ENCODE peak calls at places on chromosomes 7 and 10, in seven cellular contexts. U is GM23248, A is GM23338, V is PC-3, R is HCT116, N is MM.1S, W is neural progenitor cell. Q is an unnamed sample.

GRCh38 chr10:71260622-71261325 is 48.4 kb downstream of the UNC5B start:
- DNase-seq in W (peak; percentile 60), R (peak; percentile 47), V (no peak), A (peak; percentile 70), U (peak; percentile 96), N (no peak), Q (peak; percentile 75)

GRCh38 chr7:158252837-158253669 is 334.6 kb downstream of the PTPRN2 start:
- DNase-seq in A (no peak), R (no peak), V (no peak), N (no peak), U (no peak), W (no peak), Q (no peak)

GRCh38 chr7:151822541-151823181 is 54.3 kb downstream of the PRKAG2 start:
- DNase-seq in W (no peak), U (no peak), R (no peak), V (no peak), A (no peak), N (no peak), Q (peak; percentile 54)

GRCh38 chr10:126302831-126303230 is 85.4 kb downstream of the ADAM12 start:
- DNase-seq in V (peak; percentile 4), W (peak; percentile 32), A (peak; percentile 16), N (no peak), U (peak; percentile 9), R (no peak), Q (no peak)

GRCh38 chr7:19117081-19117869 is at the start of gene TWIST1:
- DNase-seq in A (peak; percentile 88), W (peak; percentile 79), U (peak; percentile 98), R (no peak), N (peak; percentile 59), V (peak; percentile 77), Q (peak; percentile 88)

GRCh38 chr10:78455873-78456272 is 422.2 kb downstream of the RPS24 start:
- DNase-seq in U (no peak), N (no peak), A (no peak), V (no peak), R (no peak), W (no peak), Q (no peak)

GRCh38 chr7:54831644-54832095 is 72.7 kb upstream of the SEC61G start:
- DNase-seq in V (peak; percentile 95), R (peak; percentile 91), N (no peak), W (no peak), U (no peak), A (no peak), Q (no peak)

GRCh38 chr10:132737390-132738048 is 48.4 kb downstream of the NKX6-2 start:
- DNase-seq in V (no peak), N (no peak), R (no peak), W (no peak), U (no peak), A (no peak), Q (no peak)

GRCh38 chr10:59807629-59808620 is 54.7 kb upstream of the MRLN start:
- DNase-seq in U (no peak), R (no peak), W (no peak), V (no peak), A (no peak), N (no peak), Q (no peak)

GRCh38 chr7:129997285-129997684 is 44.5 kb upstream of the UBE2H start:
- DNase-seq in V (no peak), U (no peak), W (no peak), N (no peak), A (no peak), R (no peak), Q (no peak)

GRCh38 chr10:21724020-21724589 is 190.1 kb downstream of the MLLT10 start:
- DNase-seq in A (no peak), U (peak; percentile 24), W (no peak), N (no peak), V (no peak), R (no peak), Q (no peak)

GRCh38 chr10:110793887-110794286 is 77.8 kb upstream of the PDCD4 start:
- DNase-seq in U (no peak), V (no peak), N (no peak), W (no peak), R (no peak), A (no peak), Q (no peak)

GRCh38 chr7:28675429-28675828 is 263.1 kb downstream of the CREB5 start:
- DNase-seq in A (peak; percentile 46), V (no peak), W (peak; percentile 56), R (no peak), N (no peak), U (no peak), Q (no peak)

GRCh38 chr7:28671526-28671925 is 259.2 kb downstream of the CREB5 start:
- DNase-seq in R (no peak), V (no peak), N (no peak), U (no peak), A (no peak), W (no peak), Q (no peak)

GRCh38 chr7:28674359-28674782 is 262.1 kb downstream of the CREB5 start:
- DNase-seq in R (no peak), A (no peak), U (peak; percentile 9), V (peak; percentile 81), W (no peak), N (no peak), Q (peak; percentile 65)

GRCh38 chr7:28669329-28669728 is 257.0 kb downstream of the CREB5 start:
- DNase-seq in R (no peak), W (no peak), V (no peak), A (no peak), N (no peak), U (no peak), Q (no peak)

GRCh38 chr7:28672397-28672797 is 260.1 kb downstream of the CREB5 start:
- DNase-seq in U (no peak), V (no peak), N (no peak), R (no peak), A (peak; percentile 41), W (peak; percentile 75), Q (no peak)
- TF ChIP-seq EZH2phosphoT487 in U (no peak), V (no peak), N (no peak), R (no peak), A (no peak), W (no peak), Q (no peak)

GRCh38 chr7:149776848-149777407 is 3.5 kb upstream of the ZNF467 start:
- DNase-seq in V (no peak), W (no peak), U (no peak), A (no peak), R (no peak), N (no peak), Q (no peak)

GRCh38 chr7:149776305-149776704 is 2.9 kb upstream of the ZNF467 start:
- DNase-seq in W (no peak), U (no peak), V (peak; percentile 79), N (no peak), A (no peak), R (no peak), Q (no peak)

GRCh38 chr7:149774237-149775175 is 1.1 kb upstream of the ZNF467 start:
- DNase-seq in V (peak; percentile 13), W (peak; percentile 53), A (peak; percentile 64), N (no peak), U (peak; percentile 13), R (no peak), Q (peak; percentile 51)

GRCh38 chr7:149773446-149774236 is at the start of gene ZNF467:
- DNase-seq in V (peak; percentile 28), W (peak; percentile 52), U (peak; percentile 21), R (no peak), A (peak; percentile 43), N (no peak), Q (peak; percentile 75)

DNA sequence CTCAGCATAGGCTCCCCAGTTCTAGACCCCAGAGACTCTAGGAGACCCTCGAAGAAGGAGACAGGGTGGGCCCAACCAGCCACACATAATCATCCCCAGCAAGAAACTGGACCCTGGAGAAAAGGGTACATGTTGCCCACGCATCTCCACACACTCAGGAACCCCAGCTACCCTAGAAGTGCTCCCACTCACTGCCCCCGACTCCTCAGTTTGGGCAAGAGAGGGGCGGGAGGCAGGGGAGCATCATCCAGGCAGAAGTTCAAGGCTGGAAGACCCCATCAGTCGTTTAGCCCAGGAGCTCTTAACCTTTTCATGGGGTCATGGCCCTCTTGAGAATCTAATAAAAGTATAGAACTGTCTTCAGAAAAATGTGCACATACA is 1.8 kb upstream of the ZNF467 start:
- DNase-seq in N (no peak), W (no peak), V (no peak), A (no peak), R (no peak), U (no peak), Q (no peak)
- TF ChIP-seq EZH2 in N (no peak), W (no peak), V (no peak), A (no peak), R (no peak), U (no peak), Q (no peak)

DNA sequence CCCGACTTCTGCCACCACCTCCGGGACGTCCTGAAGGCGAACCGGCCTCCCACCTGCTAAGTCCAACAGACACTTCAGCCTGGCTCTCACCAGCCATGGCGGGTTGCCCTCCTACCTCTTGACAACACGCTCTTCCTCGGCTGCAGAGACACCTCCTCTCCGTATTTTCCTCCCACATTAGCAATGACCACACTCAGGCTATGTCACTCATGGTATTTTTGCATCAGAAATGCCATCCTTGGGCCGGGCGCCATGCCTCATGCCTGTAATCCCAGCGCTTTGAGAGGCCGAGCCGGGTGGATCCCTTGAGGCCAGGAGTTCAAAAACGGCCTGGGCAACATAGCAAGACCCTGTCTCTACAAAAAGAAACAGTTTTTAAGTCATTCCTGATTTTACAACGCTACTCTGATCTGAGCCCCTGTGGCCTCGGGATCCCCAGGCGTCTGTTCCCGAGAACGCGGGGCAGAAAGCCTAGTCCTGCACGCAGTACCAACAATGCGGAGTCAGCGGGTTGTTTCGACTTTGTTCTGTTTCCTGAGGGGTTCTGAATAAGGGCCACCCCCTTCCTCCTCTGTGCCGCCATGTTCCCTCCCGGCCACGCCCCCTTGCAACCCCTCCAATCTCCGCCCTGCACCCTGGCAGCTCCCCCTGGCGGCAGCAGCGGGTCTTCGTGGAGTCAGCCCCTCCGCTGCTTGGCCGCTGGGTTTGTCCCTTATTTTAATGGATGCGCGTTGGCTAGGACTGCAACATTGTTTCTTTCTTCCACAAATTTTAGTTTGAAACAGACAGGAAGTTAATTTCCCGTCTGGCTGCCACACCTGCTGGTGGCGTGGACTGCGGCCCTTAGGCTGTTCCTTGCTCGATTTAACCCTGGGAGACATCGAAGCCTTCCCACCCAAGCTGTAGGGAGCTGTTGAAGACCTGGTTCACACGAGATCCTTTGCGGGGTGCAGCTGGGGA is 9.7 kb upstream of the ZFAND2A start:
- DNase-seq in U (peak; percentile 93), A (peak; percentile 98), W (peak; percentile 75), N (peak; percentile 67), R (no peak), V (peak; percentile 36), Q (peak; percentile 40)
- H3K4me3 ChIP-seq in U (peak overlapping the region; percentile 77), A (peak overlapping the region; percentile 47), W (no peak overlapping the region), N (peak overlapping the region; percentile 54), R (no peak overlapping the region), V (peak overlapping the region; percentile 21), Q (no peak overlapping the region)

DNA sequence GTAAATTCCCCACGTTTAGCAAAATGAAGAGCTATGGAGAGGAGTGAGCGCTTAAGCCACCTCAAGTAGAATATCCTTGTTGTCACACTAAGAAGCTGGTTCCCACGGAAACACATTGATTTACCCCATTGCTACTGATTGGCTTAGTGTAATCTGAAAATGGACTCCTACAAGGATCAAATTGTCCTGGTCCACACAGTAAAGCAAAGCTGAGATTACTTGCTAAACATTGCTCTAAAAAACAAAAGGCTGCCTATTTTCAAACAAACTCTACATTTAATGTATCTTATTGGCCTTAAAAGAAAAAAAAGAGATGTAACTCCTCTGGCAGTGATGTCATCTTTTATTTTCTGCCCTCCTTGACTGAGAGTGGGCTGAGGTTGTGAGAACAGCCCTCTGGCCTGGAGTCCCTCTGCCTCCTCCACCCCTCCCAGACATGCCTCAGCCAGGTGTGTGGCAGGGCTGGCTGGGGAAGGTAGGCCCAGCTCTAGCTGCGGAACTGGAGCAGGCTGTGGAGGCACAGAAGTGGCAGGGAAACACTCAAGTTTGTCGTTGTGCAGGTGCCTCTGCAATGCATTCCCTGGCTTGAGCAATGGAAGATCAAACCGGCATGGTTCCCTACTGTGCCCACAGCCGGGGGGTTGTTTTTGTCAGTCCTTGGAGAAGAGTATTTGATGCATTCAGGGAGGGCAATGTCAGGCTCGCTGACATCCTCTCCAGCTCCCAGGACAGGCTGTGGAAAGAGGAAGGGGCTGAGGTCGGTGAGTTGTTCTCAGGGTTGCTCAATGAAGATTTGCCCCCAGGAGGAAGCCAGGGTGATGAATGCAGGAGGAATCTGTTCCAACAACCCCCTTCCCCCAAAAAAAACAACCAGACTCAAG is 9.1 kb downstream of the KLF6 start:
- DNase-seq in W (peak; percentile 63), R (peak; percentile 55), V (peak; percentile 41), U (peak; percentile 71), A (peak; percentile 75), N (no peak), Q (peak; percentile 70)
- TF ChIP-seq EZH2phosphoT487 in W (no peak), R (no peak), V (no peak), U (no peak), A (no peak), N (no peak), Q (no peak)